ENCODE peak calls at places on chromosomes 11 and 22, in five cellular contexts. H is fibroblast of villous mesenchyme, W is RWPE1, R is colonic mucosa, X is Calu3. C is an unnamed sample.

GRCh38 chr11:79493555-79494171 is 52.8 kb upstream of the TENM4 start:
- DNase-seq in W (peak; percentile 76), X (peak; percentile 78), R (peak; percentile 75), H (peak; percentile 54), C (peak; percentile 57)

GRCh38 chr11:106642331-106642730 is 375.9 kb downstream of the GUCY1A2 start:
- DNase-seq in R (no peak), H (peak; percentile 86), X (no peak), W (no peak), C (no peak)

GRCh38 chr11:64876835-64877341 is 1.5 kb downstream of the EHD1 start:
- DNase-seq in X (peak; percentile 56), W (peak; percentile 45), H (no peak), R (peak; percentile 65), C (peak; percentile 88)

GRCh38 chr11:70612459-70613141 is 214.3 kb downstream of the CTTN start:
- DNase-seq in R (no peak), H (no peak), X (no peak), W (no peak), C (no peak)

GRCh38 chr11:74572349-74572748 is 20.0 kb upstream of the POLD3 start:
- DNase-seq in H (peak; percentile 17), X (no peak), R (no peak), W (no peak), C (no peak)

GRCh38 chr22:22036588-22036987 is 54.0 kb upstream of the TOP3B start:
- DNase-seq in R (no peak), X (no peak), H (no peak), W (no peak), C (no peak)

GRCh38 chr22:38485783-38486182 is 17.9 kb downstream of the KDELR3 start:
- DNase-seq in X (no peak), H (no peak), W (no peak), R (no peak), C (no peak)

GRCh38 chr11:130473795-130474377 is 25.4 kb downstream of the ADAMTS15 start:
- DNase-seq in W (no peak), H (no peak), R (no peak), X (no peak), C (no peak)

GRCh38 chr11:659532-660085 is 22.5 kb downstream of the DRD4 start:
- DNase-seq in X (no peak), R (no peak), W (no peak), H (no peak), C (no peak)

GRCh38 chr11:2472428-2473186 is 27.8 kb downstream of the KCNQ1 start:
- DNase-seq in W (no peak), X (no peak), H (no peak), R (no peak), C (no peak)

GRCh38 chr11:36027731-36028130 is 83.9 kb downstream of the LDLRAD3 start:
- DNase-seq in X (no peak), W (no peak), R (no peak), H (peak; percentile 79), C (no peak)

GRCh38 chr11:67053896-67054850 is 2.5 kb upstream of the RHOD start:
- DNase-seq in H (peak; percentile 56), W (peak; percentile 91), R (peak; percentile 69), X (peak; percentile 77), C (peak; percentile 52)

GRCh38 chr11:31786996-31787685 is 24.0 kb downstream of the PAX6 start:
- DNase-seq in H (no peak), W (no peak), R (no peak), X (no peak), C (no peak)

GRCh38 chr11:61983419-61983818 is 16.0 kb upstream of the FTH1 start:
- DNase-seq in R (no peak), H (no peak), X (no peak), W (no peak), C (no peak)

GRCh38 chr22:23576681-23577080 is 3.4 kb downstream of the IGLL1 start:
- DNase-seq in W (no peak), R (no peak), H (no peak), X (no peak), C (no peak)

GRCh38 chr11:30992513-30992849 is 377.1 kb downstream of the DCDC1 start:
- DNase-seq in H (no peak), X (no peak), R (no peak), W (no peak), C (no peak)

GRCh38 chr22:29520851-29521250 is 32.7 kb downstream of the THOC5 start:
- DNase-seq in H (peak; percentile 63), R (no peak), W (no peak), X (no peak), C (peak; percentile 45)

GRCh38 chr22:48627203-48627602 is 1200.5 kb downstream of the BRD1 start:
- DNase-seq in W (no peak), X (no peak), R (no peak), H (no peak), C (peak; percentile 53)

GRCh38 chr11:15153231-15153630 is 38.5 kb downstream of the INSC start:
- DNase-seq in R (no peak), H (no peak), W (no peak), X (no peak), C (peak; percentile 57)

GRCh38 chr11:44623716-44624491 is 58.4 kb downstream of the CD82 start:
- DNase-seq in H (no peak), W (no peak), R (peak; percentile 14), X (no peak), C (no peak)

GRCh38 chr11:27571151-27571840 is 64.7 kb upstream of the LIN7C start:
- DNase-seq in X (no peak), W (no peak), R (no peak), H (peak; percentile 94), C (peak; percentile 84)

GRCh38 chr11:35373284-35373933 is 45.9 kb downstream of the SLC1A2 start:
- DNase-seq in W (no peak), R (peak; percentile 37), X (peak; percentile 78), H (no peak), C (no peak)

DNA sequence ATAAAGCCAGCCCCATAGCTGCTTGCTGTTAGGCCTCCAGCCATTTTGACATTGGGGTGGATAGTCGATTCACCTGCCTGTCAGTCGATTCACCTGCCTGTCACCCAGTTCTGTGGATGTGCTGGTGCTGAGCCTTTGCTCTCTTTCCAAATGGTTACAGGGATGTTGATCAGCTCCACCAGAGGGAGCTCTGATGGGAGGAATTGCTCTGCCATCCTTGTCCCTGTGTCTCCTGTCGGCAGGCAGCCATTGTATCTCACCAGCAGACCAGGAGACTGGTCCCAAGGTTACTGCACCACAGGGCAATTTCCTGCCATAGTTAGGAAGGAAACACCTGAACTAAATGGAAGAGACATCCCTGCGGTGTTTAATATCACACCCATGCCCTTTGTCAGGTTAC is 6.1 kb downstream of the MPEG1 start:
- DNase-seq in H (peak; percentile 31), X (peak; percentile 50), W (no peak), R (peak; percentile 54), C (peak; percentile 35)
- TF ChIP-seq CTCF in H (peak; percentile 64), X (peak; percentile 46), W (peak; percentile 23), R (peak; percentile 41), C (peak; percentile 65)

GRCh38 chr11:126268361-126268707 is 361 bp downstream of the SRPRA start:
- DNase-seq in W (peak; percentile 49), X (no peak), H (no peak), R (no peak), C (no peak)

GRCh38 chr11:126262216-126262615 is 6.5 kb downstream of the SRPRA start:
- DNase-seq in W (no peak), H (no peak), X (no peak), R (no peak), C (no peak)

GRCh38 chr11:126267650-126268049 is 1.0 kb downstream of the SRPRA start:
- DNase-seq in H (no peak), W (no peak), X (no peak), R (no peak), C (no peak)

GRCh38 chr11:126265801-126266200 is 2.9 kb downstream of the SRPRA start:
- DNase-seq in R (no peak), H (no peak), W (no peak), X (no peak), C (no peak)

DNA sequence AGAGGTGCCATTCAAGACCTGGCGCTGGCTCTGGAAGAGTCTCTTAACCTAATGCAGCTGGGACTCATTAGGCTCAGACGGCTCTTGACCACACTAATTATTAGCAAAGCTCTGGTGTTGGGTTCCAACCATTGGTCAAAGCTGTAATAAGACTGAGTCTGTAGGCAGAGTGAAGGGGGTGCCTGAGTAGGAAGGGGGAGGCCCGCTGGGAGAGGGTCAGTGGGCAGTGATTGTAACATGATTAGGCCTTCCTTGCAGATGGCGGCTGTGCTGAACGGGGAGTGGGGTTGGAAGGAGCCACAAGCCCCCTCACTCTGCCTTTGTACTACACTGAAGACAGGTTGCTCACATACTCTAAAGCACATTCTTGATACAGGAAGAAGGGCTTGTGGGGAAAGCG is 5.2 kb downstream of the SRPRA start:
- DNase-seq in R (no peak), X (no peak), H (no peak), W (no peak), C (no peak)
- TF ChIP-seq CTCF in R (no peak), X (no peak), H (no peak), W (no peak), C (no peak)

GRCh38 chr11:128156486-128156885 is 430.9 kb downstream of the ETS1 start:
- DNase-seq in H (no peak), R (no peak), W (peak; percentile 19), X (no peak), C (no peak)

GRCh38 chr11:128153697-128154048 is 433.7 kb downstream of the ETS1 start:
- DNase-seq in H (no peak), X (no peak), W (no peak), R (no peak), C (no peak)

GRCh38 chr11:128155590-128155989 is 431.8 kb downstream of the ETS1 start:
- DNase-seq in W (no peak), X (no peak), H (no peak), R (no peak), C (no peak)

GRCh38 chr11:128158860-128159259 is 428.5 kb downstream of the ETS1 start:
- DNase-seq in H (no peak), W (no peak), R (no peak), X (no peak), C (no peak)

GRCh38 chr11:128157423-128158298 is 429.7 kb downstream of the ETS1 start:
- DNase-seq in H (peak; percentile 82), X (peak; percentile 57), R (peak; percentile 60), W (peak; percentile 49), C (peak; percentile 79)
- TF ChIP-seq CTCF in H (peak; percentile 92), X (peak; percentile 79), R (peak; percentile 78), W (peak; percentile 85), C (peak; percentile 70)

DNA sequence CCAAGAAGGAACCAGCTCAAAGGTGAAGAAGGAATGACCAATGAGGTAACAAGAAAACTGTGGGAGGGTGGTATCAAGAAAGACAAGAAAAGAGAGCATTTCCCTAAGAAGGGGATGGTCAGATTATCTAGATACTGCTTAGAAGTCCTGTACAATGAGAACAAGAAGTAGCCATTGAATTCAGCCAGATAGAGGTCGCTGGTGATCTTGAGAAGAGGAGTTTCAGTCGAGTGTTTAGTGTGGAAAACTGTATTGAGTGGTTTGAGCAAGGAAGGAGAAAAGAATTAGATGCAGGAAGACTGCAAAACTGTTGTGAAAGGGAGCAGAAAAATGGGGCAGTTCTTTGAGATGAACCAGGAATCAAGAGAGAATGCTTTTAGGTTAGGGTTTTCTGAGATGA is 74.6 kb upstream of the FAT3 start:
- DNase-seq in X (no peak), R (no peak), W (no peak), H (no peak), C (peak; percentile 20)
- TF ChIP-seq CTCF in X (no peak), R (no peak), W (no peak), H (no peak), C (no peak)

GRCh38 chr22:24823787-24824186 is 17.8 kb downstream of the SGSM1 start:
- DNase-seq in R (no peak), X (no peak), H (no peak), W (no peak), C (no peak)
- TF ChIP-seq CTCF in R (no peak), X (no peak), H (no peak), W (no peak), C (no peak)